ENCODE peak calls at places on chromosomes 4 and X, in four cellular contexts. D is sigmoid colon, U is NCI-H1930, G is GM13977. C is an unnamed sample.

GRCh38 chr4:48683784-48684666 is 96.1 kb downstream of the FRYL start:
- DNase-seq in G (no peak), D (no peak), U (no peak), C (no peak)

GRCh38 chr4:143399113-143399949 is 62.7 kb downstream of the GAB1 start:
- DNase-seq in D (no peak), U (no peak), G (no peak), C (no peak)

GRCh38 chr4:111268769-111269414 is 646.0 kb upstream of the PITX2 start:
- DNase-seq in U (no peak), G (peak; percentile 46), D (no peak), C (no peak)

GRCh38 chr4:38058186-38058585 is 98.0 kb downstream of the PTTG2 start:
- DNase-seq in D (no peak), U (no peak), G (no peak), C (no peak)

GRCh38 chrX:13239272-13239671 is 80.6 kb downstream of the ATXN3L start:
- DNase-seq in D (no peak), G (no peak), U (no peak), C (no peak)

GRCh38 chr4:2417196-2417764 is 1.2 kb downstream of the ZFYVE28 start:
- DNase-seq in D (no peak), U (no peak), G (no peak), C (no peak)

GRCh38 chr4:185846550-185847210 is 34.7 kb upstream of the SORBS2 start:
- DNase-seq in U (no peak), G (no peak), D (no peak), C (no peak)

GRCh38 chr4:94621491-94622080 is 136.2 kb upstream of the BMPR1B start:
- DNase-seq in D (no peak), G (peak; percentile 48), U (no peak), C (no peak)

GRCh38 chrX:22559506-22559905 is 286.8 kb downstream of the CBLL2 start:
- DNase-seq in D (no peak), G (no peak), U (no peak), C (no peak)

GRCh38 chr4:184259081-184259480 is 41.4 kb upstream of the ENPP6 start:
- DNase-seq in D (no peak), U (no peak), G (no peak), C (no peak)

C was measured in NCI-H1048.